ENCODE peak calls at places on chromosomes 6 and 20, in nine cellular contexts. One of them, this sample, is unnamed.

GRCh38 chr6:814378-815347 is 121.7 kb upstream of the EXOC2 start:
- DNase-seq in ovary: no peak
- DNase-seq in K562: no peak
- DNase-seq in heart left ventricle: no peak
- DNase-seq in IMR-90: no peak
- DNase-seq in uterus: no peak
- DNase-seq in sigmoid colon: no peak
- DNase-seq in Peyer's patch: no peak
- DNase-seq in tibial nerve: no peak
- DNase-seq in this sample: no peak

GRCh38 chr6:42118162-42119001 is 24.0 kb downstream of the C6orf132 start:
- DNase-seq in heart left ventricle: peak; percentile 77
- DNase-seq in uterus: no peak
- DNase-seq in sigmoid colon: no peak
- DNase-seq in ovary: no peak
- DNase-seq in tibial nerve: peak; percentile 27
- DNase-seq in IMR-90: no peak
- DNase-seq in Peyer's patch: peak; percentile 91
- DNase-seq in K562: no peak
- DNase-seq in this sample: no peak

GRCh38 chr6:79635179-79635578 is 4.0 kb downstream of the SH3BGRL2 start:
- DNase-seq in uterus: no peak
- DNase-seq in K562: no peak
- DNase-seq in IMR-90: peak; percentile 65
- DNase-seq in sigmoid colon: no peak
- DNase-seq in Peyer's patch: no peak
- DNase-seq in tibial nerve: no peak
- DNase-seq in ovary: no peak
- DNase-seq in heart left ventricle: no peak
- DNase-seq in this sample: no peak

GRCh38 chr20:58128635-58129625 is 99.5 kb downstream of the ANKRD60 start:
- DNase-seq in sigmoid colon: no peak
- DNase-seq in heart left ventricle: no peak
- DNase-seq in ovary: no peak
- DNase-seq in tibial nerve: no peak
- DNase-seq in Peyer's patch: no peak
- DNase-seq in uterus: peak; percentile 7
- DNase-seq in K562: no peak
- DNase-seq in IMR-90: no peak
- DNase-seq in this sample: peak; percentile 40

GRCh38 chr6:3638662-3639061 is 112.9 kb downstream of the PXDC1 start:
- DNase-seq in IMR-90: no peak
- DNase-seq in ovary: no peak
- DNase-seq in tibial nerve: no peak
- DNase-seq in heart left ventricle: no peak
- DNase-seq in Peyer's patch: no peak
- DNase-seq in uterus: no peak
- DNase-seq in sigmoid colon: no peak
- DNase-seq in K562: no peak
- DNase-seq in this sample: no peak

GRCh38 chr6:19333936-19334335 is 503.2 kb upstream of the ID4 start:
- DNase-seq in IMR-90: no peak
- DNase-seq in uterus: no peak
- DNase-seq in ovary: no peak
- DNase-seq in sigmoid colon: no peak
- DNase-seq in K562: no peak
- DNase-seq in heart left ventricle: no peak
- DNase-seq in tibial nerve: no peak
- DNase-seq in Peyer's patch: no peak
- DNase-seq in this sample: no peak

GRCh38 chr6:75611702-75612375 is 10.2 kb downstream of the SENP6 start:
- DNase-seq in ovary: no peak
- DNase-seq in tibial nerve: no peak
- DNase-seq in uterus: no peak
- DNase-seq in heart left ventricle: no peak
- DNase-seq in sigmoid colon: no peak
- DNase-seq in IMR-90: peak; percentile 33
- DNase-seq in Peyer's patch: no peak
- DNase-seq in K562: no peak
- DNase-seq in this sample: no peak

GRCh38 chr6:113449051-113449450 is 408.1 kb upstream of the MARCKS start:
- DNase-seq in ovary: no peak
- DNase-seq in IMR-90: peak; percentile 76
- DNase-seq in sigmoid colon: no peak
- DNase-seq in heart left ventricle: no peak
- DNase-seq in K562: no peak
- DNase-seq in uterus: no peak
- DNase-seq in Peyer's patch: no peak
- DNase-seq in tibial nerve: no peak
- DNase-seq in this sample: no peak

GRCh38 chr6:16766043-16766521 is 4.8 kb upstream of the ATXN1 start:
- DNase-seq in tibial nerve: no peak
- DNase-seq in sigmoid colon: no peak
- DNase-seq in uterus: no peak
- DNase-seq in heart left ventricle: no peak
- DNase-seq in ovary: no peak
- DNase-seq in Peyer's patch: no peak
- DNase-seq in IMR-90: peak; percentile 92
- DNase-seq in K562: no peak
- DNase-seq in this sample: no peak

GRCh38 chr6:40599580-40599979 is 12.4 kb upstream of the LRFN2 start:
- DNase-seq in tibial nerve: no peak
- DNase-seq in sigmoid colon: no peak
- DNase-seq in IMR-90: no peak
- DNase-seq in K562: no peak
- DNase-seq in ovary: no peak
- DNase-seq in Peyer's patch: no peak
- DNase-seq in uterus: no peak
- DNase-seq in heart left ventricle: no peak
- DNase-seq in this sample: no peak

GRCh38 chr6:6915219-6915618 is 192.5 kb upstream of the RREB1 start:
- DNase-seq in tibial nerve: no peak
- DNase-seq in Peyer's patch: peak; percentile 17
- DNase-seq in heart left ventricle: no peak
- DNase-seq in uterus: no peak
- DNase-seq in K562: no peak
- DNase-seq in sigmoid colon: no peak
- DNase-seq in ovary: no peak
- DNase-seq in IMR-90: no peak
- DNase-seq in this sample: no peak

GRCh38 chr6:73724389-73724788 is 28.4 kb downstream of the CD109 start:
- DNase-seq in sigmoid colon: no peak
- DNase-seq in K562: no peak
- DNase-seq in IMR-90: no peak
- DNase-seq in uterus: no peak
- DNase-seq in tibial nerve: no peak
- DNase-seq in ovary: no peak
- DNase-seq in heart left ventricle: no peak
- DNase-seq in Peyer's patch: no peak
- DNase-seq in this sample: no peak

GRCh38 chr6:1745814-1746213 is 136.1 kb downstream of the FOXC1 start:
- DNase-seq in K562: no peak
- DNase-seq in sigmoid colon: no peak
- DNase-seq in ovary: no peak
- DNase-seq in IMR-90: no peak
- DNase-seq in Peyer's patch: no peak
- DNase-seq in heart left ventricle: no peak
- DNase-seq in uterus: no peak
- DNase-seq in tibial nerve: no peak
- DNase-seq in this sample: no peak

GRCh38 chr6:136499370-136499769 is 50.9 kb downstream of the MAP7 start:
- DNase-seq in ovary: no peak
- DNase-seq in tibial nerve: no peak
- DNase-seq in K562: no peak
- DNase-seq in IMR-90: no peak
- DNase-seq in sigmoid colon: no peak
- DNase-seq in heart left ventricle: no peak
- DNase-seq in Peyer's patch: no peak
- DNase-seq in uterus: no peak
- DNase-seq in this sample: no peak

GRCh38 chr20:8722277-8722928 is 346.5 kb upstream of the PLCB4 start:
- DNase-seq in K562: peak; percentile 35
- DNase-seq in IMR-90: peak; percentile 77
- DNase-seq in ovary: peak; percentile 18
- DNase-seq in tibial nerve: no peak
- DNase-seq in Peyer's patch: peak; percentile 57
- DNase-seq in heart left ventricle: no peak
- DNase-seq in sigmoid colon: no peak
- DNase-seq in uterus: peak; percentile 21
- DNase-seq in this sample: no peak

GRCh38 chr20:4130404-4131189 is 115.2 kb upstream of the RNF24 start:
- DNase-seq in tibial nerve: no peak
- DNase-seq in heart left ventricle: no peak
- DNase-seq in uterus: no peak
- DNase-seq in Peyer's patch: peak; percentile 63
- DNase-seq in ovary: no peak
- DNase-seq in IMR-90: peak; percentile 72
- DNase-seq in sigmoid colon: no peak
- DNase-seq in K562: no peak
- DNase-seq in this sample: no peak

GRCh38 chr6:120230008-120230407 is 880.4 kb upstream of the MAN1A1 start:
- DNase-seq in IMR-90: no peak
- DNase-seq in uterus: no peak
- DNase-seq in tibial nerve: no peak
- DNase-seq in Peyer's patch: no peak
- DNase-seq in heart left ventricle: no peak
- DNase-seq in K562: no peak
- DNase-seq in sigmoid colon: no peak
- DNase-seq in ovary: no peak
- DNase-seq in this sample: no peak

DNA sequence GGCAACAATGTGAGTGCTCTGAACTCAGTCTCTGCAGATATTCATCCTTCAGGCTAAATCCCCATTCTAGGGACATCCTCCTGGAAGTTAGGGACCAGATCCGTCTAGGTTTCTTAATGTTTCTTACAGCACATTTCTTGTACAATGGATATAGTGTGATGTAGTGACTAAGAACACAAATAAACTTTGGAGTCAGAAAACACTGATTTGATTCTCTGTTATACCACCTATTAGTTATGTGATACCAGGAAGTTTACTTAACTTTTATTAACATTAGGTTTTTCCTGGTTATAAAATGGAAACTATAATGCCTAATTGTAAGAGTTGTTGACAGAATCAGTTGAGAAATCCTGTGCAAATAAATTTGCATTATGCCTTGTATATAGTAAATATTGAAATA is 57.6 kb upstream of the KCNQ5 start:
- DNase-seq in sigmoid colon: no peak
- DNase-seq in uterus: no peak
- DNase-seq in IMR-90: peak; percentile 50
- DNase-seq in tibial nerve: no peak
- DNase-seq in K562: no peak
- DNase-seq in ovary: no peak
- DNase-seq in Peyer's patch: no peak
- DNase-seq in heart left ventricle: no peak
- DNase-seq in this sample: no peak
- TF ChIP-seq POLR2A in sigmoid colon: no peak
- TF ChIP-seq POLR2A in uterus: no peak
- TF ChIP-seq POLR2A in IMR-90: no peak
- TF ChIP-seq POLR2A in tibial nerve: no peak
- TF ChIP-seq POLR2A in K562: no peak
- TF ChIP-seq POLR2A in ovary: no peak
- TF ChIP-seq POLR2A in Peyer's patch: no peak
- TF ChIP-seq POLR2A in heart left ventricle: no peak
- TF ChIP-seq POLR2A in this sample: no peak

DNA sequence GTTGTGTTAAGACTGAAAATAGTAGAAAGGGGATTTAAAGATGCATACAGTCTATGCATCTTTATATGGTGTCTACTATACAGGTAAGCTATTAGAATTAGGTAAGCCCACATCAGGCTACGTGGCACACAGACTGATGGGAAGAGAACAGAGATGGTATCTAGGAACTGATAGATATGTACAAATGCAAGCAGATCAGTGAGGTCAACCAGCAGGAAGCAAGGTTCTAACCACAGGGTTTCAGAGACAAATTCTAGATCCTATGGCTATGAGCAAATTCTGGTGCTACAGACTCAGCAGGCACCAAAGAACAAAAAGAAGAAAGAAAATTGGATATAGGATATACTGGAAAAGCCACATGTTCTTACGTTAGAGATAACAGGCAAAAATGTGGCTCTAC is 110.6 kb downstream of the TRDN start:
- DNase-seq in uterus: no peak
- DNase-seq in Peyer's patch: no peak
- DNase-seq in ovary: no peak
- DNase-seq in K562: no peak
- DNase-seq in IMR-90: no peak
- DNase-seq in sigmoid colon: no peak
- DNase-seq in heart left ventricle: no peak
- DNase-seq in tibial nerve: no peak
- DNase-seq in this sample: no peak
- H3K27ac ChIP-seq in uterus: no peak overlapping the region
- H3K27ac ChIP-seq in Peyer's patch: no peak overlapping the region
- H3K27ac ChIP-seq in ovary: no peak overlapping the region
- H3K27ac ChIP-seq in K562: no peak overlapping the region
- H3K27ac ChIP-seq in IMR-90: no peak overlapping the region
- H3K27ac ChIP-seq in sigmoid colon: no peak overlapping the region
- H3K27ac ChIP-seq in heart left ventricle: no peak overlapping the region
- H3K27ac ChIP-seq in tibial nerve: no peak overlapping the region
- H3K27ac ChIP-seq in this sample: no peak overlapping the region

DNA sequence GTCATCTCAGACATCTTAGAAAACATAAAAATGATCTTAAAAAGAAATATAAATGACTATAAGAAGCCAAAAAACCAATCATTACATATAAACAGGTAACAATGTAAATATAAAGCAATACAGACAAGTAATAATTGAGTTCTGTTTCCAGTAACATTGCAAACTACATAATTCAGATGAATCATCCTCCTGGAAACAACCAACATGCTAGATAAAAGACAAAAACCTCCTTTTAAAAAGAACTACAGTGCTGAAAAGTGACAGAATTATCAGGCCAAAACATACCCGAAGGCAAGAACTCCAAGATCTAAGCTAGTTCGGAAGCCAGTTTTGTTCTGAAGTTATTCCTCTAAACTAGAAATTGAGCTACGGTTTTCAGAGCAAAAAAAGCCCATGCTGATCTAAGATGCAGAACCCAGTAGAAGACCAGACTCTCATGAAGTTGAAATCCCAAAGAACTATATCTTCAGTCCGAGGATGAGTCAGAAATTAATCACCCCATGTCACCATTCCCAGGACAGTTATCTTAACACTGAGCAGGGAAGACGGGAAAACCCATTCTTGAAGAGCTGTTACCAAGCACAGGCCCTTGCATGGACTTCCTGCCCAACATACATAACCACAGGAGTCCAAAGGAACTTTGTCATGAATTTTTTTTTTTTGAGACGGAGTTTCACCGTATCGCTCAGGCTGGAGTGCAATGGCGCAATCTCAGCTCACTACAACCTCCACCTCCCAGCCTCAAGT is 9.8 kb downstream of the PGM3 start:
- DNase-seq in ovary: no peak
- DNase-seq in heart left ventricle: no peak
- DNase-seq in tibial nerve: no peak
- DNase-seq in K562: no peak
- DNase-seq in sigmoid colon: no peak
- DNase-seq in uterus: no peak
- DNase-seq in IMR-90: peak; percentile 98
- DNase-seq in Peyer's patch: no peak
- DNase-seq in this sample: no peak
- H3K36me3 ChIP-seq in ovary: no peaks in the 10 kb centered on the region
- H3K36me3 ChIP-seq in heart left ventricle: peaks cover 87% of the 10 kb centered on the region
- H3K36me3 ChIP-seq in tibial nerve: no peaks in the 10 kb centered on the region
- H3K36me3 ChIP-seq in K562: peaks cover 80% of the 10 kb centered on the region
- H3K36me3 ChIP-seq in sigmoid colon: peaks cover 83% of the 10 kb centered on the region
- H3K36me3 ChIP-seq in uterus: no peaks in the 10 kb centered on the region
- H3K36me3 ChIP-seq in IMR-90: peaks cover 36% of the 10 kb centered on the region
- H3K36me3 ChIP-seq in Peyer's patch: peaks cover 3% of the 10 kb centered on the region
- H3K36me3 ChIP-seq in this sample: peaks cover 54% of the 10 kb centered on the region

GRCh38 chr6:96410467-96410866 is 111.1 kb upstream of the UFL1 start:
- DNase-seq in sigmoid colon: no peak
- DNase-seq in ovary: no peak
- DNase-seq in Peyer's patch: no peak
- DNase-seq in IMR-90: no peak
- DNase-seq in heart left ventricle: no peak
- DNase-seq in uterus: no peak
- DNase-seq in K562: no peak
- DNase-seq in tibial nerve: no peak
- DNase-seq in this sample: no peak
- TF ChIP-seq POLR2A in sigmoid colon: no peak
- TF ChIP-seq POLR2A in ovary: no peak
- TF ChIP-seq POLR2A in Peyer's patch: no peak
- TF ChIP-seq POLR2A in IMR-90: no peak
- TF ChIP-seq POLR2A in heart left ventricle: no peak
- TF ChIP-seq POLR2A in uterus: no peak
- TF ChIP-seq POLR2A in K562: no peak
- TF ChIP-seq POLR2A in tibial nerve: no peak
- TF ChIP-seq POLR2A in this sample: no peak